ENCODE peak calls at places on chromosomes 6 and 20, in four cellular contexts. D is endothelial cell, U is glutamatergic neuron, X is globus pallidus. Q is an unnamed sample.

GRCh38 chr6:3841711-3842565 is 7.2 kb upstream of the FAM50B start:
- DNase-seq in D (no peak), X (no peak), U (no peak), Q (no peak)

GRCh38 chr6:27188206-27188884 is 59.2 kb upstream of the PRSS16 start:
- DNase-seq in X (peak), U (peak), D (peak), Q (peak)

GRCh38 chr6:40438556-40438955 is 148.6 kb downstream of the LRFN2 start:
- DNase-seq in U (no peak), X (no peak), D (no peak), Q (no peak)

GRCh38 chr6:13445005-13445743 is 42.2 kb downstream of the GFOD1 start:
- DNase-seq in U (peak), X (no peak), D (no peak), Q (peak)

GRCh38 chr6:93036835-93037234 is 382.5 kb downstream of the EPHA7 start:
- DNase-seq in U (no peak), X (peak), D (no peak), Q (no peak)

GRCh38 chr20:47380481-47380880 is 24.0 kb upstream of the ZMYND8 start:
- DNase-seq in X (no peak), D (no peak), U (no peak), Q (no peak)

GRCh38 chr20:63495771-63496403 is 3.0 kb downstream of the EEF1A2 start:
- DNase-seq in X (peak), D (peak), U (peak), Q (peak)

GRCh38 chr6:1868561-1869261 is 259.0 kb downstream of the FOXC1 start:
- DNase-seq in D (no peak), X (no peak), U (no peak), Q (no peak)

GRCh38 chr20:63351811-63352591 is 9.1 kb downstream of the CHRNA4 start:
- DNase-seq in X (peak), U (peak), D (no peak), Q (no peak)

GRCh38 chr6:13015379-13015681 is 298.8 kb downstream of the PHACTR1 start:
- DNase-seq in X (no peak), U (no peak), D (no peak), Q (no peak)

GRCh38 chr20:37240337-37241055 is 21.1 kb downstream of the GHRH start:
- DNase-seq in U (no peak), X (no peak), D (no peak), Q (no peak)

GRCh38 chr6:6699741-6700367 is 111.3 kb downstream of the LY86 start:
- DNase-seq in D (no peak), U (peak), X (peak), Q (no peak)

GRCh38 chr6:159168536-159169192 is 536 bp upstream of the FNDC1 start:
- DNase-seq in U (peak), X (no peak), D (peak), Q (peak)

GRCh38 chr6:90730191-90730673 is 143.4 kb upstream of the MAP3K7 start:
- DNase-seq in U (no peak), D (no peak), X (no peak), Q (no peak)

GRCh38 chr6:156687875-156688549 is 89.2 kb upstream of the ARID1B start:
- DNase-seq in U (peak), X (no peak), D (peak), Q (no peak)

GRCh38 chr20:2521369-2522305 is 12.9 kb upstream of the ZNF343 start:
- DNase-seq in D (peak), X (no peak), U (peak), Q (peak)

GRCh38 chr20:58652606-58653303 is 1.7 kb downstream of the STX16 start:
- DNase-seq in X (no peak), D (no peak), U (no peak), Q (no peak)

GRCh38 chr6:168248148-168248620 is 71.4 kb downstream of the DACT2 start:
- DNase-seq in U (no peak), X (no peak), D (no peak), Q (no peak)

GRCh38 chr20:57748601-57749130 is 38.9 kb upstream of the PMEPA1 start:
- DNase-seq in U (peak), X (peak), D (no peak), Q (peak)

GRCh38 chr20:63941282-63942060 is 14.7 kb downstream of the UCKL1 start:
- DNase-seq in D (peak), U (peak), X (no peak), Q (peak)

GRCh38 chr6:28811873-28812272 is 111.9 kb downstream of the TRIM27 start:
- DNase-seq in U (no peak), D (no peak), X (no peak), Q (no peak)

GRCh38 chr6:167815296-167815980 is 11.3 kb upstream of the AFDN start:
- DNase-seq in D (no peak), X (no peak), U (no peak), Q (no peak)

GRCh38 chr6:161076211-161076677 is 84.7 kb downstream of the MAP3K4 start:
- DNase-seq in X (no peak), D (no peak), U (peak), Q (no peak)

GRCh38 chr20:50333856-50334255 is 143.2 kb downstream of the CEBPB start:
- DNase-seq in D (no peak), X (no peak), U (no peak), Q (no peak)

GRCh38 chr6:128179890-128180440 is 279.1 kb upstream of the THEMIS start:
- DNase-seq in X (no peak), D (no peak), U (no peak), Q (no peak)

GRCh38 chr6:11276228-11276627 is 43.8 kb upstream of the NEDD9 start:
- DNase-seq in U (no peak), X (no peak), D (no peak), Q (no peak)

GRCh38 chr6:4707011-4707410 is 69.2 kb upstream of the CDYL start:
- DNase-seq in X (no peak), U (no peak), D (no peak), Q (no peak)